ENCODE peak calls at places on chromosomes 5 and 9, in five cellular contexts. K, A, V, E and B are unnamed samples.

GRCh38 chr5:7391215-7391614 is 4.7 kb upstream of the ADCY2 start:
- DNase-seq in K (no peak), A (no peak), V (no peak), E (no peak), B (peak)

GRCh38 chr9:110996436-110997224 is 41.6 kb downstream of the LPAR1 start:
- DNase-seq in K (peak), A (no peak), V (no peak), E (no peak), B (no peak)

GRCh38 chr9:87278971-87279731 is 218.5 kb upstream of the DAPK1 start:
- DNase-seq in K (peak), A (no peak), V (no peak), E (no peak), B (no peak)

GRCh38 chr5:137199201-137199600 is 299.9 kb downstream of the SPOCK1 start:
- DNase-seq in K (no peak), A (no peak), V (no peak), E (no peak), B (no peak)

GRCh38 chr9:127417130-127418036 is 6.8 kb upstream of the ZNF79 start:
- DNase-seq in K (peak), A (no peak), V (no peak), E (peak), B (no peak)

GRCh38 chr5:2562036-2562435 is 189.4 kb downstream of the IRX2 start:
- DNase-seq in K (no peak), A (no peak), V (no peak), E (no peak), B (no peak)

GRCh38 chr9:124296094-124296493 is 38.3 kb downstream of the NEK6 start:
- DNase-seq in K (no peak), A (no peak), V (no peak), E (no peak), B (no peak)

GRCh38 chr9:84405666-84406065 is 65.1 kb upstream of the SLC28A3 start:
- DNase-seq in K (no peak), A (no peak), V (no peak), E (no peak), B (no peak)

GRCh38 chr9:17614246-17614645 is 35.4 kb downstream of the SH3GL2 start:
- DNase-seq in K (no peak), A (no peak), V (no peak), E (no peak), B (no peak)

GRCh38 chr5:110194191-110194590 is 504.5 kb downstream of the MAN2A1 start:
- DNase-seq in K (no peak), A (no peak), V (no peak), E (no peak), B (no peak)

GRCh38 chr5:65790371-65791163 is 68.6 kb downstream of the NLN start:
- DNase-seq in K (no peak), A (no peak), V (no peak), E (no peak), B (no peak)

GRCh38 chr5:110612778-110613396 is 113.6 kb downstream of the TMEM232 start:
- DNase-seq in K (no peak), A (no peak), V (peak), E (no peak), B (no peak)

GRCh38 chr5:33313150-33313549 is 127.6 kb upstream of the TARS1 start:
- DNase-seq in K (peak), A (no peak), V (no peak), E (peak), B (peak)

GRCh38 chr5:5686356-5686755 is 263.9 kb downstream of the ICE1 start:
- DNase-seq in K (no peak), A (no peak), V (no peak), E (no peak), B (no peak)

GRCh38 chr9:116141864-116142561 is 11.6 kb upstream of the PAPPA start:
- DNase-seq in K (peak), A (no peak), V (no peak), E (peak), B (no peak)

GRCh38 chr5:156498226-156498965 is 171.4 kb downstream of the SGCD start:
- DNase-seq in K (no peak), A (no peak), V (no peak), E (no peak), B (no peak)

GRCh38 chr9:135821116-135821515 is 86.2 kb downstream of the CAMSAP1 start:
- DNase-seq in K (no peak), A (no peak), V (no peak), E (no peak), B (no peak)

GRCh38 chr5:110872963-110873362 is 134.2 kb downstream of the SLC25A46 start:
- DNase-seq in K (no peak), A (no peak), V (no peak), E (no peak), B (no peak)

GRCh38 chr5:87263498-87263897 is 4.2 kb upstream of the RASA1 start:
- DNase-seq in K (no peak), A (no peak), V (no peak), E (no peak), B (no peak)

GRCh38 chr9:135879237-135879601 is 28.1 kb downstream of the CAMSAP1 start:
- DNase-seq in K (no peak), A (no peak), V (no peak), E (no peak), B (no peak)

GRCh38 chr9:92564479-92564878 is 28.7 kb upstream of the ECM2 start:
- DNase-seq in K (peak), A (no peak), V (no peak), E (no peak), B (no peak)

GRCh38 chr9:121240394-121241145 is 27.4 kb upstream of the GSN start:
- DNase-seq in K (peak), A (no peak), V (no peak), E (no peak), B (no peak)

GRCh38 chr5:54214747-54215146 is 95.6 kb downstream of the ARL15 start:
- DNase-seq in K (no peak), A (no peak), V (no peak), E (no peak), B (no peak)

GRCh38 chr9:23590601-23591000 is 235.4 kb downstream of the ELAVL2 start:
- DNase-seq in K (peak), A (peak), V (no peak), E (peak), B (no peak)

GRCh38 chr9:91162784-91163440 is 198.8 kb downstream of the AUH start:
- DNase-seq in K (peak), A (peak), V (no peak), E (no peak), B (no peak)

GRCh38 chr9:107732781-107733529 is 243.4 kb upstream of the KLF4 start:
- DNase-seq in K (peak), A (no peak), V (no peak), E (peak), B (no peak)

GRCh38 chr5:139688712-139689413 is 40.7 kb downstream of the CXXC5 start:
- DNase-seq in K (no peak), A (no peak), V (no peak), E (no peak), B (no peak)

GRCh38 chr9:133117271-133118178 is 3.5 kb downstream of the RALGDS start:
- DNase-seq in K (peak), A (no peak), V (no peak), E (no peak), B (no peak)

GRCh38 chr9:26229324-26230054 is 551.2 kb upstream of the TUSC1 start:
- DNase-seq in K (no peak), A (no peak), V (no peak), E (no peak), B (no peak)